ENCODE peak calls at places on chromosome 13, in ten cellular contexts. Z, O, Y, A, X, C, S, L, M and P are unnamed samples.

GRCh38 chr13:35198821-35199220 is 256.8 kb downstream of the NBEA start:
- DNase-seq in M (no peak), O (no peak), A (no peak), C (no peak), L (no peak), Y (no peak), S (no peak), X (no peak), Z (no peak), P (no peak)

GRCh38 chr13:99805361-99805760 is 166.2 kb downstream of the ZIC5 start:
- DNase-seq in S (no peak), L (no peak), Y (no peak), X (no peak), Z (no peak), A (no peak), C (no peak), M (no peak), O (no peak), P (no peak)

GRCh38 chr13:29573190-29573589 is 22.3 kb downstream of the SLC7A1 start:
- DNase-seq in C (no peak), A (peak), M (peak), Z (no peak), Y (peak), O (peak), L (no peak), S (peak), X (no peak), P (peak)

GRCh38 chr13:43153436-43154082 is 130.2 kb downstream of the DNAJC15 start:
- DNase-seq in S (no peak), L (no peak), M (no peak), O (no peak), Z (no peak), C (no peak), X (peak), A (no peak), Y (peak), P (no peak)

GRCh38 chr13:75541287-75541686 is 3.6 kb upstream of the COMMD6 start:
- DNase-seq in O (no peak), S (peak), Y (peak), X (no peak), C (no peak), L (no peak), A (no peak), M (no peak), Z (no peak), P (no peak)

GRCh38 chr13:112984954-112985802 is 16.2 kb downstream of the MCF2L start:
- DNase-seq in Z (peak), C (no peak), Y (no peak), M (peak), A (peak), X (no peak), O (no peak), S (peak), L (no peak), P (no peak)

GRCh38 chr13:45807520-45808099 is 43.9 kb downstream of the SIAH3 start:
- DNase-seq in X (peak), O (peak), S (peak), C (no peak), M (peak), A (peak), Z (no peak), Y (peak), L (peak), P (no peak)

GRCh38 chr13:33751151-33751550 is 66.8 kb upstream of the RFC3 start:
- DNase-seq in A (no peak), X (no peak), L (no peak), Y (peak), Z (no peak), O (no peak), S (no peak), M (no peak), C (no peak), P (no peak)

GRCh38 chr13:28585557-28585956 is 73.4 kb upstream of the POMP start:
- DNase-seq in C (no peak), M (no peak), A (no peak), O (no peak), Z (no peak), X (no peak), S (no peak), Y (no peak), L (no peak), P (no peak)

GRCh38 chr13:107185889-107186288 is 618.0 kb upstream of the ARGLU1 start:
- DNase-seq in M (no peak), C (no peak), S (no peak), A (no peak), L (no peak), X (no peak), Z (no peak), Y (peak), O (no peak), P (no peak)

GRCh38 chr13:32650705-32651311 is 64.6 kb downstream of the PDS5B start:
- DNase-seq in X (peak), Z (peak), S (peak), M (peak), O (peak), L (peak), A (peak), C (peak), Y (peak), P (peak)
- TF ChIP-seq CTCF in X (peak), Z (peak), S (peak), M (peak), O (peak), L (peak), A (peak), C (peak), Y (peak), P (no peak)

GRCh38 chr13:48490241-48490640 is 42.6 kb downstream of the RCBTB2 start:
- DNase-seq in M (no peak), O (no peak), X (no peak), Z (no peak), C (no peak), S (no peak), Y (no peak), A (no peak), L (no peak), P (no peak)

GRCh38 chr13:48493851-48494250 is 39.0 kb downstream of the RCBTB2 start:
- DNase-seq in Y (peak), Z (no peak), O (no peak), A (peak), X (no peak), S (no peak), C (no peak), M (no peak), L (no peak), P (no peak)

GRCh38 chr13:48493076-48493765 is 39.7 kb downstream of the RCBTB2 start:
- DNase-seq in S (no peak), L (no peak), C (no peak), X (no peak), O (peak), Y (no peak), Z (no peak), A (no peak), M (no peak), P (no peak)

GRCh38 chr13:48491423-48492122 is 41.3 kb downstream of the RCBTB2 start:
- DNase-seq in O (no peak), L (no peak), A (no peak), Z (no peak), M (no peak), C (no peak), S (no peak), X (no peak), Y (peak), P (no peak)

GRCh38 chr13:48492123-48493075 is 40.5 kb downstream of the RCBTB2 start:
- DNase-seq in M (peak), A (peak), Y (peak), O (peak), Z (peak), X (no peak), C (peak), L (peak), S (peak), P (peak)
- TF ChIP-seq POLR2A in M (no peak), A (no peak), Y (no peak), O (no peak), Z (peak), X (no peak), C (no peak), L (no peak), S (peak), P (no peak)

GRCh38 chr13:114017966-114018365 is 44.1 kb upstream of the C13orf46 start:
- DNase-seq in C (no peak), M (no peak), L (no peak), Y (no peak), S (no peak), O (peak), X (no peak), Z (no peak), A (no peak), P (no peak)

GRCh38 chr13:114015608-114016295 is 41.9 kb upstream of the C13orf46 start:
- DNase-seq in C (no peak), L (no peak), Z (no peak), A (peak), Y (peak), M (peak), S (peak), X (no peak), O (peak), P (peak)

GRCh38 chr13:114016321-114017027 is 42.6 kb upstream of the C13orf46 start:
- DNase-seq in Y (no peak), A (no peak), O (peak), S (no peak), M (no peak), L (no peak), X (no peak), Z (no peak), C (no peak), P (no peak)

GRCh38 chr13:114018461-114019055 is 44.7 kb upstream of the C13orf46 start:
- DNase-seq in Y (no peak), X (no peak), S (no peak), Z (no peak), C (no peak), A (no peak), L (no peak), O (peak), M (no peak), P (no peak)

DNA sequence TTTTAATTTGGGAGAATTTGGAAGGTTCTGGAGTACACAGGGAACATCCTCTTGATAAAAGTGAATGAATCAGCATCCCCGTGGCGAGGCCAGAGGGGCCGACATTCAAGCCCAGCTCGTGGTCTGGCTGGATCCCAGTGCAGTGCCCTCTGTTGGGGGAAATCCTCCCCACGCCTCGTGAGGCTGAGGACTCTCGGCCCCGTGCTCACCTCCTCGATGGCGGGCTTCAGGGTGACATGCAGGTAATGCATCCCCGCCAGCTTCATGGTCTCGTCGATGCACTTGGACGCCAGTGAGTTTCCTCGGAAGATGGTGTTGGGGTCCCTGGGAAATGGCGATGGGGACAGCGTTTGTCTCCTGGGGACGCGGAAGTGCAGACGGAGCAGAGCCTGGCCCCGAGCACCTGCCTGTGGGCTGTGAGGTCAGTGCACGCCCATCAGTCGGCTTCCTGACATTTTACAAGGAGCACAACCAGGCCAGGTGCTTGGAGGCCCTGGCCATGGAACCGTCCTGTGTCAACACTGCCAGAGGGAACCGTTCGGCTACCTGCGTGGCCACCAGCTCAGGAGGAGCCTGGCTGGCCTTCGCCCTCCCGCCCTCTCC is 43.3 kb upstream of the C13orf46 start:
- DNase-seq in A (no peak), Z (no peak), L (no peak), S (no peak), X (peak), O (peak), C (no peak), M (no peak), Y (peak), P (no peak)
- TF ChIP-seq CTCF in A (no peak), Z (peak), L (no peak), S (no peak), X (no peak), O (no peak), C (no peak), M (no peak), Y (peak), P (no peak)

GRCh38 chr13:98576963-98577822 is at the start of gene STK24:
- DNase-seq in S (peak), O (peak), C (peak), A (peak), M (peak), Z (peak), Y (peak), X (no peak), L (peak), P (no peak)
- TF ChIP-seq POLR2A in S (peak), O (no peak), C (peak), A (peak), M (no peak), Z (peak), Y (peak), X (peak), L (peak), P (no peak)